ENCODE peak calls at places on chromosomes 12 and 14, in seven cellular contexts. Z is H9, X is IMR-90, E is trophoblast cell, K is mesendoderm, D is mesenchymal stem cell, G is H1. J is an unnamed sample.

GRCh38 chr12:48071808-48072207 is 34.1 kb downstream of the SENP1 start:
- DNase-seq in Z (no peak), X (no peak), K (no peak), G (no peak), D (no peak), E (peak), J (no peak)

GRCh38 chr14:91316761-91317160 is 72.3 kb upstream of the GPR68 start:
- DNase-seq in G (no peak), Z (no peak), K (no peak), D (no peak), X (no peak), E (no peak), J (no peak)

GRCh38 chr12:124551268-124552144 is 15.9 kb downstream of the NCOR2 start:
- DNase-seq in Z (peak), E (peak), K (peak), D (peak), G (no peak), X (peak), J (no peak)

GRCh38 chr14:22131749-22132476 is 457.1 kb downstream of the DAD1 start:
- DNase-seq in D (no peak), E (peak), K (peak), Z (peak), X (peak), G (no peak), J (no peak)

GRCh38 chr14:105529506-105530445 is 3.4 kb downstream of the TMEM121 start:
- DNase-seq in D (no peak), K (no peak), Z (no peak), E (no peak), G (no peak), X (no peak), J (no peak)

GRCh38 chr14:104224516-104225281 is 86.3 kb downstream of the KIF26A start:
- DNase-seq in K (peak), X (no peak), E (no peak), G (no peak), D (peak), Z (peak), J (no peak)

GRCh38 chr12:129049917-129050316 is 196.6 kb downstream of the GLT1D1 start:
- DNase-seq in Z (peak), G (no peak), K (peak), E (peak), X (no peak), D (no peak), J (peak)

GRCh38 chr12:124454735-124455134 is 112.7 kb downstream of the NCOR2 start:
- DNase-seq in E (peak), Z (no peak), X (no peak), G (no peak), K (no peak), D (peak), J (no peak)

GRCh38 chr14:102278631-102278935 is 26.4 kb downstream of the MOK start:
- DNase-seq in G (no peak), X (no peak), K (no peak), Z (no peak), E (no peak), D (no peak), J (no peak)

GRCh38 chr12:104460041-104460757 is 3.5 kb downstream of the CHST11 start:
- DNase-seq in Z (no peak), D (no peak), K (no peak), G (no peak), E (no peak), X (no peak), J (no peak)

GRCh38 chr12:38669530-38669929 is 235.9 kb downstream of the CPNE8 start:
- DNase-seq in X (no peak), D (peak), K (peak), E (no peak), Z (no peak), G (no peak), J (no peak)

GRCh38 chr14:102949062-102949800 is 26.8 kb downstream of the AMN start:
- DNase-seq in X (peak), G (no peak), K (peak), E (peak), Z (no peak), D (peak), J (no peak)

GRCh38 chr12:95303476-95303875 is 85.9 kb downstream of the VEZT start:
- DNase-seq in K (no peak), Z (no peak), E (no peak), X (peak), G (no peak), D (no peak), J (no peak)

GRCh38 chr12:130873825-130874224 is 2.0 kb downstream of the RAN start:
- DNase-seq in K (no peak), E (no peak), D (no peak), X (no peak), Z (no peak), G (no peak), J (no peak)
- H2BK120ac ChIP-seq in K (no peak), E (no peak), D (no peak), X (no peak), Z (no peak), G (no peak), J (no peak)

DNA sequence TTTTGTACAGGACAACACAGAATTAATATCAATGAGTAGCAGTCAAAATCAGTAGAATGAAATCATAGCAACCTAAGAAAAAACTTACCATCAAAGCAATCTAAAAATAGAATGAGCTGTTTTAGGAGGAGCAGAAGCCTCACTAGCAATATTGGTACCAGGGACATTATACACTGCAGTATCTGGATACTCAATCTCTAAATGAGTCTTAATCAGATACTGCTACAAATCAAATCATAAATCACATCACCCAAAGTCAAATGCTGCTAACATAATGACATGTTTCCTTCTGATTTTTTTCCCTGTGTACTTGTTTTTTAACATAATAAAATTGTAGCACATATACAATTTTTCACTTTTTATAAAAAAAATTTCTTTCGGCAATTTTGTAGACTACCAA is 8.0 kb downstream of the RPS29 start:
- DNase-seq in K (no peak), D (no peak), G (no peak), Z (no peak), X (no peak), E (no peak), J (no peak)
- H2BK120ac ChIP-seq in K (no peak), D (no peak), G (no peak), Z (no peak), X (no peak), E (no peak), J (no peak)

DNA sequence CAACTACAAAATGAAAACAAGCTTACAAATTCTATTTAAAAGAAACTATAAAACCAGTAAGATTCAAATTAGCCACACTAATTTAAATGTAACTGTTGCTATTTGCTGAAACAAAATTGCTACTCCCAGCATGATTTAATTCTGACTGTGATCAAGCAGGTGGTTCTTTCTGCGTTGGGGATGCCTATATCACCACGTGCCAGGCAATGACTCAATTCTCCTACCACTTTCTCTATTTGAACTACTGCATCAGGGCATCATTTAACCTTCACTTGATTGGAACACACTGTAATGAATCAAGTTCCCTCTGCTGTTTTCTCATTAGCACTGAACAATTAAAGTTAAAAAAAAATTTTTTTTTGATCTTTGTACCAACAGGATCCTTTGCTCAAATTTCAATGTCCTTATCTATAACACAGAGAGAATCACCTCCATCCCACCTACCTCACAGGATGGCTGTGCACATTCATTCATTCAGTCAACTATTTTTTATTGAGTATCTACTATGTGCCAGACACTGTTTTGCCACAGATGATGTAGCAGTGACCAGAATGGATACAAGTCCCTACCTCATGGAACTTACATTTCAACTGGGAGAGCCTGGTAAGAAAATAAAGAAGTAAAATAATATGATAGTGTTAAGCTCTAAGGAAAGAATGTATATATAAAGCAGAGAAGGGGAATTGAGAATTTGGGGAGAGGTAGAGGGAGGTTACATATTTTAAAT is 8.0 kb upstream of the ACTN1 start:
- DNase-seq in Z (no peak), K (no peak), D (no peak), X (peak), G (no peak), E (no peak), J (no peak)
- H2BK120ac ChIP-seq in Z (no peak), K (no peak), D (no peak), X (peak), G (no peak), E (no peak), J (no peak)

GRCh38 chr14:35332517-35333346 is 40.5 kb downstream of the PSMA6 start:
- DNase-seq in K (no peak), D (peak), Z (no peak), G (no peak), E (peak), X (no peak), J (no peak)

GRCh38 chr14:35335388-35336092 is 43.4 kb downstream of the PSMA6 start:
- DNase-seq in E (peak), Z (no peak), X (no peak), G (no peak), K (no peak), D (peak), J (no peak)

GRCh38 chr14:35333347-35333730 is 41.2 kb downstream of the PSMA6 start:
- DNase-seq in G (no peak), D (no peak), X (no peak), Z (no peak), E (peak), K (no peak), J (no peak)

GRCh38 chr14:35333797-35334743 is 41.9 kb downstream of the PSMA6 start:
- DNase-seq in Z (no peak), E (no peak), X (no peak), G (no peak), K (no peak), D (no peak), J (no peak)

DNA sequence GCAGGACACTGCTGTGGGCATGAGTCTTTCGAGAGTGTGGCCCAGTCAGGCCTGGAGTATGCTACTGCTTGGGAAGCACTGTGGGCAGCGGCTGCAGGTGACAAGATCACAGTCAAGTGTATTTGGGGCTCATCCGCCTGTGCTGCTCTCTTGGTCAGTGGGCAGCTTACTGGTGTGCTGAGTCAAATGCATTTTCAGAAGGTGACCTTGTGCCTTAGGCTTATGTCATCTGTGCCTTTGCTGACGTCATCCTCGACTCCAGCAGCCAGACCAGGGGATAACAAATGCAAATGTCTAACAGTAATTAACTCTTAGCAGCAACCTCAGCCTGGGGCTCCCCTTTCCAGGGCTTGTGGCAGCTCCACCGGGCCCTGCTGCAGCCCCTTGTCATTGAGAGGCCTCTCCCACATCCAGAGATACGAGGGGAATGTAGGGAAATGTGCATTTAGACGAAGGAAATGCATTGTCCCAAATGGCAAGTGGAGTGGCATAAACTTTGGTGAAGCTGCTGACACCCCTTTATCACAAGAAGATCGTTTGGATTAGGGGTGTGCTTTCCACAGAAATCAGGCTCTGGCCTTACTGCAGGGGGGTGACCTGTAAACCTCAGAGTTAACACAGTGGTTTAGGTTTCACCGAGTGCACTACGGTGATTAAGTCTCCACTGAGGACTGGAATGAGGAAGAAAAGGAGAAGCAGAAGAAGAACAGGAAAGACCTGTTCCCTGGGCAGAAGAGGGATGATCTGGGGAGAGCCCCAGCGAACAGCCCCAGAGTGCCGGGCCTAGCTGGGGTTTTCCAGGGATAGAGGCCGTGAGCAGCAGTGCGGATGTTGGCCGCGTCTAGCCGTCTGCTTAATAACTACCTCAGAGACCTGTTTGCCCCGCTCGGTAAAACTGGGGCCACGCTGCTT is 39.7 kb downstream of the PSMA6 start:
- DNase-seq in K (peak), D (peak), Z (no peak), E (peak), G (no peak), X (peak), J (no peak)
- H2BK120ac ChIP-seq in K (peak), D (no peak), Z (no peak), E (peak), G (no peak), X (no peak), J (no peak)

DNA sequence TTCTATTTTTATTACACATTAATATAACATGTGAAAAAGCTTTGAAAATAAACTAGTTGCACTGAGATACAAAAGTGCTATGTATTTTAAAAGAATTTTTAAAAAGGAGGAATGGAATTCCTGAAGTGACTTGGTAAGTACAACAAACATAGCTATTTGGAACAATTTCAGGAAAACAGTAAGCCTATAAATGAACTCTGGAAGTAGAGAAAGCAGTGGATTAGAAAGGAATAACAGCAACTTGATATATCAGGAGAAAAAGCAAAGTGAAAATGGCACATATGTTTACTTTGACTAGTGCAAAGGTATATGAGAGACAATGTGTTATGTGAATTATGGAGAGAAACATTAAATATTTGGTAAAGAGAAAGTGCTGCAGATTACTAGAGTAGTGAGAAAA is 811.7 kb downstream of the C12orf50 start:
- DNase-seq in Z (no peak), K (no peak), E (no peak), X (peak), G (no peak), D (no peak), J (no peak)
- H2BK120ac ChIP-seq in Z (no peak), K (no peak), E (no peak), X (no peak), G (no peak), D (no peak), J (no peak)

DNA sequence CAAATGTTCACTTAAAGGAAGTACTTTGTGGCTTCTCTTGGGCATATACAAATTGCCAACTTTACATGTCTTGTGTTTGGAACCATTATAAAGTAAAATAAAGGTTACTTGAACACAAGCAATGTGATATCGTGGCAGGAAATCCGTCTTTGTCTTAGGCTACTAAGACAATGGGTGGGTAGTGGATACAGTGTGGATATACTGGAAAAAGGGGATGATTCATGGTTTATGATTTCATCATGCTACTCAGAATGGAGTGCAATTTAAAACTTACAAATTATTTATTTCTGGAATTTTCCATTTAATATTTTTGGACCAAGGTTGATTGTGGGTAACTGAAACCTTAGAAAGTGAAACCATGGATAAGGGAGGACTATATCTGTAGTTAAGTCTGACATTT is 48.4 kb downstream of the MYRFL start:
- DNase-seq in X (no peak), D (no peak), E (no peak), Z (no peak), K (no peak), G (no peak), J (no peak)
- H2BK120ac ChIP-seq in X (no peak), D (no peak), E (no peak), Z (no peak), K (no peak), G (no peak), J (no peak)

GRCh38 chr12:28507867-28508266 is 317.6 kb downstream of the CCDC91 start:
- DNase-seq in E (no peak), K (no peak), D (no peak), G (no peak), Z (no peak), X (no peak), J (no peak)

GRCh38 chr12:28500373-28501024 is 310.2 kb downstream of the CCDC91 start:
- DNase-seq in X (peak), Z (no peak), E (no peak), K (no peak), G (no peak), D (no peak), J (no peak)

GRCh38 chr12:28507055-28507454 is 316.8 kb downstream of the CCDC91 start:
- DNase-seq in X (peak), E (peak), G (no peak), D (no peak), K (no peak), Z (no peak), J (no peak)

GRCh38 chr12:28506271-28506670 is 316.0 kb downstream of the CCDC91 start:
- DNase-seq in K (no peak), X (no peak), E (peak), D (no peak), G (no peak), Z (no peak), J (no peak)
- H2BK120ac ChIP-seq in K (no peak), X (peak), E (no peak), D (no peak), G (no peak), Z (no peak), J (no peak)

J was measured in neuronal stem cell.